ENCODE peak calls at places on chromosomes 16 and 17, in four cellular contexts. One of them, this sample, is unnamed.

GRCh38 chr16:26905336-26905735 is 161.4 kb upstream of the C16orf82 start:
- DNase-seq in Caki2: no peak
- DNase-seq in T follicular helper cell: no peak
- DNase-seq in EL: no peak
- DNase-seq in this sample: no peak

GRCh38 chr17:50363217-50364060 is 9.5 kb downstream of the MRPL27 start:
- DNase-seq in Caki2: peak; percentile 39
- DNase-seq in T follicular helper cell: no peak
- DNase-seq in EL: peak; percentile 41
- DNase-seq in this sample: no peak

GRCh38 chr17:14699569-14700190 is 398.8 kb downstream of the HS3ST3B1 start:
- DNase-seq in Caki2: no peak
- DNase-seq in T follicular helper cell: no peak
- DNase-seq in EL: no peak
- DNase-seq in this sample: no peak

GRCh38 chr16:10665166-10665565 is 29.6 kb downstream of the TEKT5 start:
- DNase-seq in Caki2: no peak
- DNase-seq in T follicular helper cell: no peak
- DNase-seq in EL: no peak
- DNase-seq in this sample: no peak

GRCh38 chr17:40556884-40557414 is 8.3 kb downstream of the CCR7 start:
- DNase-seq in Caki2: no peak
- DNase-seq in T follicular helper cell: no peak
- DNase-seq in EL: no peak
- DNase-seq in this sample: no peak

GRCh38 chr16:84739349-84740124 is 39.7 kb downstream of the USP10 start:
- DNase-seq in Caki2: no peak
- DNase-seq in T follicular helper cell: no peak
- DNase-seq in EL: peak; percentile 91
- DNase-seq in this sample: no peak

GRCh38 chr17:42230225-42230624 is 35.9 kb upstream of the GHDC start:
- DNase-seq in Caki2: no peak
- DNase-seq in T follicular helper cell: no peak
- DNase-seq in EL: no peak
- DNase-seq in this sample: no peak

GRCh38 chr16:57278494-57278893 is 6.0 kb downstream of the PLLP start:
- DNase-seq in Caki2: no peak
- DNase-seq in T follicular helper cell: no peak
- DNase-seq in EL: no peak
- DNase-seq in this sample: no peak

GRCh38 chr16:75931043-75931442 is 204.8 kb upstream of the CPHXL start:
- DNase-seq in Caki2: peak; percentile 4
- DNase-seq in T follicular helper cell: no peak
- DNase-seq in EL: peak; percentile 1
- DNase-seq in this sample: no peak

GRCh38 chr17:31549525-31550388 is 158.3 kb downstream of the RAB11FIP4 start:
- DNase-seq in Caki2: peak; percentile 91
- DNase-seq in T follicular helper cell: peak; percentile 73
- DNase-seq in EL: peak; percentile 94
- DNase-seq in this sample: peak; percentile 80

GRCh38 chr16:6104423-6104822 is 1006.8 kb upstream of the EEF2KMT start:
- DNase-seq in Caki2: no peak
- DNase-seq in T follicular helper cell: no peak
- DNase-seq in EL: no peak
- DNase-seq in this sample: no peak

GRCh38 chr16:12500771-12501170 is 302.9 kb downstream of the CPPED1 start:
- DNase-seq in Caki2: peak; percentile 17
- DNase-seq in T follicular helper cell: no peak
- DNase-seq in EL: no peak
- DNase-seq in this sample: no peak

GRCh38 chr17:82804442-82805191 is 35.2 kb downstream of the ZNF750 start:
- DNase-seq in Caki2: no peak
- DNase-seq in T follicular helper cell: no peak
- DNase-seq in EL: no peak
- DNase-seq in this sample: no peak

GRCh38 chr17:61583242-61583641 is 7.8 kb downstream of the NACA2 start:
- DNase-seq in Caki2: peak; percentile 44
- DNase-seq in T follicular helper cell: no peak
- DNase-seq in EL: peak; percentile 78
- DNase-seq in this sample: no peak

GRCh38 chr17:18949566-18949965 is 2.4 kb upstream of the SLC5A10 start:
- DNase-seq in Caki2: no peak
- DNase-seq in T follicular helper cell: no peak
- DNase-seq in EL: no peak
- DNase-seq in this sample: no peak

GRCh38 chr16:73321942-73322341 is 274.0 kb upstream of the ZFHX3 start:
- DNase-seq in Caki2: no peak
- DNase-seq in T follicular helper cell: no peak
- DNase-seq in EL: no peak
- DNase-seq in this sample: no peak

GRCh38 chr16:81697886-81698635 is 81.0 kb upstream of the PLCG2 start:
- DNase-seq in Caki2: no peak
- DNase-seq in T follicular helper cell: no peak
- DNase-seq in EL: no peak
- DNase-seq in this sample: no peak

GRCh38 chr16:27945233-27945975 is 118.1 kb downstream of the GSG1L start:
- DNase-seq in Caki2: no peak
- DNase-seq in T follicular helper cell: no peak
- DNase-seq in EL: no peak
- DNase-seq in this sample: no peak

GRCh38 chr17:71032746-71033273 is 863.5 kb downstream of the KCNJ2 start:
- DNase-seq in Caki2: no peak
- DNase-seq in T follicular helper cell: no peak
- DNase-seq in EL: no peak
- DNase-seq in this sample: no peak

GRCh38 chr16:8346291-8346690 is 244.0 kb downstream of the TMEM114 start:
- DNase-seq in Caki2: peak; percentile 27
- DNase-seq in T follicular helper cell: no peak
- DNase-seq in EL: no peak
- DNase-seq in this sample: no peak

GRCh38 chr16:18834873-18835272 is 33.5 kb upstream of the ARL6IP1 start:
- DNase-seq in Caki2: no peak
- DNase-seq in T follicular helper cell: no peak
- DNase-seq in EL: no peak
- DNase-seq in this sample: no peak

GRCh38 chr16:24013733-24014645 is 178.2 kb downstream of the PRKCB start:
- DNase-seq in Caki2: no peak
- DNase-seq in T follicular helper cell: peak; percentile 28
- DNase-seq in EL: no peak
- DNase-seq in this sample: peak; percentile 70

GRCh38 chr17:31560836-31561235 is 169.4 kb downstream of the RAB11FIP4 start:
- DNase-seq in Caki2: no peak
- DNase-seq in T follicular helper cell: no peak
- DNase-seq in EL: peak; percentile 54
- DNase-seq in this sample: no peak

GRCh38 chr17:61817452-61817851 is 45.9 kb downstream of the BRIP1 start:
- DNase-seq in Caki2: no peak
- DNase-seq in T follicular helper cell: no peak
- DNase-seq in EL: no peak
- DNase-seq in this sample: no peak

GRCh38 chr16:49455991-49456745 is 82.6 kb downstream of the C16orf78 start:
- DNase-seq in Caki2: no peak
- DNase-seq in T follicular helper cell: no peak
- DNase-seq in EL: no peak
- DNase-seq in this sample: no peak

GRCh38 chr17:36703860-36704266 is 102.5 kb downstream of the MRM1 start:
- DNase-seq in Caki2: peak; percentile 34
- DNase-seq in T follicular helper cell: no peak
- DNase-seq in EL: peak; percentile 23
- DNase-seq in this sample: peak; percentile 34

GRCh38 chr16:4994719-4995434 is 36.7 kb downstream of the SEC14L5 start:
- DNase-seq in Caki2: no peak
- DNase-seq in T follicular helper cell: no peak
- DNase-seq in EL: no peak
- DNase-seq in this sample: no peak

GRCh38 chr16:84368327-84368996 is at the start of gene ATP2C2:
- DNase-seq in Caki2: no peak
- DNase-seq in T follicular helper cell: no peak
- DNase-seq in EL: no peak
- DNase-seq in this sample: no peak

GRCh38 chr17:41284043-41284442 is 8.5 kb downstream of the KRTAP9-7 start:
- DNase-seq in Caki2: no peak
- DNase-seq in T follicular helper cell: no peak
- DNase-seq in EL: peak; percentile 89
- DNase-seq in this sample: no peak

GRCh38 chr17:61474235-61474927 is 22.2 kb downstream of the TBX4 start:
- DNase-seq in Caki2: no peak
- DNase-seq in T follicular helper cell: no peak
- DNase-seq in EL: peak; percentile 55
- DNase-seq in this sample: no peak

GRCh38 chr16:51818342-51818944 is 667.4 kb upstream of the SALL1 start:
- DNase-seq in Caki2: peak; percentile 31
- DNase-seq in T follicular helper cell: no peak
- DNase-seq in EL: peak; percentile 37
- DNase-seq in this sample: no peak

GRCh38 chr16:89720520-89720858 is 209 bp downstream of the VPS9D1 start:
- DNase-seq in Caki2: no peak
- DNase-seq in T follicular helper cell: no peak
- DNase-seq in EL: peak; percentile 21
- DNase-seq in this sample: peak; percentile 47

GRCh38 chr17:6303664-6304063 is 131.3 kb downstream of the AIPL1 start:
- DNase-seq in Caki2: peak; percentile 45
- DNase-seq in T follicular helper cell: no peak
- DNase-seq in EL: peak; percentile 25
- DNase-seq in this sample: no peak

GRCh38 chr16:13186813-13187212 is 285.4 kb downstream of the SHISA9 start:
- DNase-seq in Caki2: no peak
- DNase-seq in T follicular helper cell: no peak
- DNase-seq in EL: no peak
- DNase-seq in this sample: no peak

GRCh38 chr16:2514333-2515179 is 804 bp downstream of the ATP6V0C start:
- DNase-seq in Caki2: no peak
- DNase-seq in T follicular helper cell: no peak
- DNase-seq in EL: no peak
- DNase-seq in this sample: no peak

This sample was measured in stimulated activated naive CD4-positive, alpha-beta T cell.